ENCODE peak calls at places on chromosomes 5 and 9, in five cellular contexts. One of them, this sample, is unnamed.

GRCh38 chr9:6993531-6993930 is 235.8 kb downstream of the KDM4C start:
- DNase-seq in NCI-H2107: no peak
- DNase-seq in T47D: no peak
- DNase-seq in putamen: no peak
- DNase-seq in AG08395: no peak
- DNase-seq in this sample: no peak

GRCh38 chr9:68455436-68455835 is 85.2 kb downstream of the TMEM252 start:
- DNase-seq in NCI-H2107: no peak
- DNase-seq in putamen: no peak
- DNase-seq in AG08395: no peak
- DNase-seq in T47D: no peak
- DNase-seq in this sample: no peak

GRCh38 chr5:71924980-71925379 is 182.3 kb upstream of the MAP1B start:
- DNase-seq in NCI-H2107: no peak
- DNase-seq in putamen: no peak
- DNase-seq in T47D: peak
- DNase-seq in AG08395: no peak
- DNase-seq in this sample: no peak

GRCh38 chr9:69258551-69258950 is 66.5 kb upstream of the ENTREP1 start:
- DNase-seq in T47D: no peak
- DNase-seq in AG08395: no peak
- DNase-seq in NCI-H2107: no peak
- DNase-seq in putamen: no peak
- DNase-seq in this sample: no peak

GRCh38 chr9:81410201-81410600 is 279.1 kb downstream of the TLE1 start:
- DNase-seq in AG08395: peak
- DNase-seq in T47D: peak
- DNase-seq in NCI-H2107: no peak
- DNase-seq in putamen: no peak
- DNase-seq in this sample: no peak

GRCh38 chr9:69181908-69182353 is 7.9 kb downstream of the TJP2 start:
- DNase-seq in AG08395: no peak
- DNase-seq in putamen: peak
- DNase-seq in NCI-H2107: no peak
- DNase-seq in T47D: no peak
- DNase-seq in this sample: no peak

GRCh38 chr9:81560851-81561732 is 128.3 kb downstream of the TLE1 start:
- DNase-seq in putamen: no peak
- DNase-seq in AG08395: no peak
- DNase-seq in NCI-H2107: no peak
- DNase-seq in T47D: no peak
- DNase-seq in this sample: no peak

GRCh38 chr5:57181151-57181550 is 7.3 kb downstream of the GPBP1 start:
- DNase-seq in NCI-H2107: no peak
- DNase-seq in AG08395: no peak
- DNase-seq in T47D: no peak
- DNase-seq in putamen: no peak
- DNase-seq in this sample: no peak

GRCh38 chr9:116555102-116555501 is 132.0 kb upstream of the TRIM32 start:
- DNase-seq in AG08395: no peak
- DNase-seq in NCI-H2107: no peak
- DNase-seq in T47D: no peak
- DNase-seq in putamen: no peak
- DNase-seq in this sample: no peak

GRCh38 chr5:136382791-136383190 is 17.4 kb upstream of the TRPC7 start:
- DNase-seq in NCI-H2107: no peak
- DNase-seq in AG08395: no peak
- DNase-seq in putamen: no peak
- DNase-seq in T47D: no peak
- DNase-seq in this sample: no peak

GRCh38 chr5:91390268-91390667 is 7.2 kb upstream of the ARRDC3 start:
- DNase-seq in NCI-H2107: no peak
- DNase-seq in T47D: no peak
- DNase-seq in putamen: no peak
- DNase-seq in AG08395: no peak
- DNase-seq in this sample: no peak

GRCh38 chr5:54944364-54944763 is 41.0 kb downstream of the ESM1 start:
- DNase-seq in T47D: peak
- DNase-seq in AG08395: peak
- DNase-seq in putamen: no peak
- DNase-seq in NCI-H2107: no peak
- DNase-seq in this sample: no peak

GRCh38 chr9:108671156-108671555 is 184.6 kb downstream of the ACTL7B start:
- DNase-seq in NCI-H2107: no peak
- DNase-seq in T47D: peak
- DNase-seq in putamen: no peak
- DNase-seq in AG08395: peak
- DNase-seq in this sample: no peak